ENCODE peak calls at places on chromosomes 11 and 22, in six cellular contexts. A, K, G, T, J and F are unnamed samples.

GRCh38 chr22:38481871-38482332 is 14.0 kb downstream of the KDELR3 start:
- DNase-seq in A (no peak), K (no peak), G (no peak), T (no peak), J (no peak), F (no peak)

GRCh38 chr11:18108254-18108653 is 2.4 kb upstream of the SAAL1 start:
- DNase-seq in A (no peak), K (no peak), G (no peak), T (no peak), J (no peak), F (no peak)

GRCh38 chr11:32006799-32007388 is 84.0 kb upstream of the RCN1 start:
- DNase-seq in A (no peak), K (no peak), G (no peak), T (no peak), J (no peak), F (no peak)

GRCh38 chr11:72736452-72737069 is 15.6 kb downstream of the ARAP1 start:
- DNase-seq in A (no peak), K (no peak), G (no peak), T (peak), J (no peak), F (peak)

GRCh38 chr22:19579880-19580279 is 55.7 kb upstream of the CLDN5 start:
- DNase-seq in A (no peak), K (no peak), G (no peak), T (no peak), J (no peak), F (peak)

GRCh38 chr11:108685419-108686161 is 20.7 kb downstream of the DDX10 start:
- DNase-seq in A (no peak), K (no peak), G (no peak), T (no peak), J (no peak), F (no peak)

GRCh38 chr22:20957691-20958440 is 9.2 kb upstream of the AIFM3 start:
- DNase-seq in A (no peak), K (no peak), G (no peak), T (no peak), J (no peak), F (no peak)

GRCh38 chr11:127395034-127395433 is 394.5 kb upstream of the KIRREL3 start:
- DNase-seq in A (no peak), K (no peak), G (no peak), T (no peak), J (no peak), F (no peak)

GRCh38 chr11:86519064-86519911 is 144.6 kb downstream of the CCDC81 start:
- DNase-seq in A (no peak), K (no peak), G (no peak), T (no peak), J (no peak), F (no peak)

GRCh38 chr11:66784575-66784974 is 55.6 kb upstream of the SPTBN2 start:
- DNase-seq in A (no peak), K (no peak), G (no peak), T (no peak), J (no peak), F (no peak)

GRCh38 chr11:9386901-9387300 is 2.4 kb downstream of the IPO7 start:
- DNase-seq in A (no peak), K (no peak), G (no peak), T (no peak), J (no peak), F (no peak)

GRCh38 chr22:38327805-38328204 is 10.6 kb upstream of the CSNK1E start:
- DNase-seq in A (no peak), K (no peak), G (no peak), T (no peak), J (no peak), F (no peak)

GRCh38 chr11:2427721-2428321 is 16.5 kb downstream of the TRPM5 start:
- DNase-seq in A (no peak), K (no peak), G (no peak), T (no peak), J (no peak), F (no peak)

GRCh38 chr22:47299879-47300697 is 537.6 kb downstream of the TBC1D22A start:
- DNase-seq in A (no peak), K (no peak), G (no peak), T (no peak), J (no peak), F (no peak)